ENCODE peak calls at places on chromosomes 11 and 22, in eight cellular contexts. One of them, this sample, is unnamed.

GRCh38 chr11:6251990-6252473 is 7.6 kb upstream of the CCKBR start:
- DNase-seq in GM12865: no peak
- DNase-seq in heart right ventricle: no peak
- DNase-seq in endodermal cell: no peak
- DNase-seq in RWPE1: no peak
- DNase-seq in astrocyte of the cerebellum: no peak
- DNase-seq in GM12878: no peak
- DNase-seq in neural crest cell: no peak
- DNase-seq in this sample: peak; percentile 29

GRCh38 chr11:107457205-107457557 is 444 bp downstream of the CWF19L2 start:
- DNase-seq in astrocyte of the cerebellum: no peak
- DNase-seq in GM12865: peak; percentile 49
- DNase-seq in heart right ventricle: no peak
- DNase-seq in RWPE1: peak; percentile 24
- DNase-seq in neural crest cell: no peak
- DNase-seq in endodermal cell: no peak
- DNase-seq in GM12878: no peak
- DNase-seq in this sample: no peak

GRCh38 chr11:63764712-63765631 is 3.6 kb downstream of the ZFTA start:
- DNase-seq in astrocyte of the cerebellum: no peak
- DNase-seq in heart right ventricle: peak; percentile 6
- DNase-seq in GM12865: no peak
- DNase-seq in endodermal cell: peak; percentile 86
- DNase-seq in neural crest cell: peak; percentile 3
- DNase-seq in RWPE1: no peak
- DNase-seq in GM12878: no peak
- DNase-seq in this sample: peak; percentile 68

GRCh38 chr11:116750070-116750718 is 22.6 kb downstream of the BUD13 start:
- DNase-seq in heart right ventricle: no peak
- DNase-seq in RWPE1: no peak
- DNase-seq in GM12878: no peak
- DNase-seq in endodermal cell: no peak
- DNase-seq in neural crest cell: no peak
- DNase-seq in GM12865: no peak
- DNase-seq in astrocyte of the cerebellum: no peak
- DNase-seq in this sample: no peak

GRCh38 chr22:38706101-38706884 is 549 bp downstream of the GTPBP1 start:
- DNase-seq in astrocyte of the cerebellum: no peak
- DNase-seq in GM12865: peak; percentile 49
- DNase-seq in neural crest cell: peak; percentile 5
- DNase-seq in GM12878: no peak
- DNase-seq in endodermal cell: peak; percentile 68
- DNase-seq in heart right ventricle: peak; percentile 43
- DNase-seq in RWPE1: no peak
- DNase-seq in this sample: peak; percentile 61

GRCh38 chr22:27108425-27109114 is 451.2 kb downstream of the MIAT start:
- DNase-seq in endodermal cell: no peak
- DNase-seq in heart right ventricle: no peak
- DNase-seq in RWPE1: no peak
- DNase-seq in GM12878: no peak
- DNase-seq in GM12865: no peak
- DNase-seq in astrocyte of the cerebellum: no peak
- DNase-seq in neural crest cell: no peak
- DNase-seq in this sample: peak; percentile 32

GRCh38 chr11:68908273-68908672 is 4.6 kb downstream of the IGHMBP2 start:
- DNase-seq in endodermal cell: no peak
- DNase-seq in heart right ventricle: no peak
- DNase-seq in RWPE1: no peak
- DNase-seq in neural crest cell: no peak
- DNase-seq in astrocyte of the cerebellum: no peak
- DNase-seq in GM12865: no peak
- DNase-seq in GM12878: no peak
- DNase-seq in this sample: no peak

GRCh38 chr11:134385774-134386565 is 26.1 kb downstream of the B3GAT1 start:
- DNase-seq in GM12878: no peak
- DNase-seq in neural crest cell: no peak
- DNase-seq in heart right ventricle: no peak
- DNase-seq in astrocyte of the cerebellum: no peak
- DNase-seq in RWPE1: no peak
- DNase-seq in GM12865: no peak
- DNase-seq in endodermal cell: no peak
- DNase-seq in this sample: no peak

GRCh38 chr22:47213571-47214230 is 451.3 kb downstream of the TBC1D22A start:
- DNase-seq in astrocyte of the cerebellum: no peak
- DNase-seq in endodermal cell: peak; percentile 87
- DNase-seq in heart right ventricle: no peak
- DNase-seq in GM12865: peak; percentile 52
- DNase-seq in GM12878: no peak
- DNase-seq in neural crest cell: no peak
- DNase-seq in RWPE1: peak; percentile 33
- DNase-seq in this sample: peak; percentile 28

GRCh38 chr11:61749607-61750217 is 2.7 kb upstream of the MYRF start:
- DNase-seq in GM12865: no peak
- DNase-seq in astrocyte of the cerebellum: no peak
- DNase-seq in GM12878: no peak
- DNase-seq in RWPE1: no peak
- DNase-seq in endodermal cell: peak; percentile 67
- DNase-seq in neural crest cell: peak; percentile 61
- DNase-seq in heart right ventricle: no peak
- DNase-seq in this sample: no peak

GRCh38 chr11:12245091-12245490 is 132.3 kb upstream of the PARVA start:
- DNase-seq in heart right ventricle: no peak
- DNase-seq in GM12878: no peak
- DNase-seq in endodermal cell: no peak
- DNase-seq in RWPE1: no peak
- DNase-seq in astrocyte of the cerebellum: no peak
- DNase-seq in neural crest cell: no peak
- DNase-seq in GM12865: no peak
- DNase-seq in this sample: no peak

GRCh38 chr22:48838376-48838775 is 989.3 kb downstream of the BRD1 start:
- DNase-seq in neural crest cell: no peak
- DNase-seq in heart right ventricle: no peak
- DNase-seq in GM12865: no peak
- DNase-seq in endodermal cell: no peak
- DNase-seq in GM12878: no peak
- DNase-seq in astrocyte of the cerebellum: no peak
- DNase-seq in RWPE1: no peak
- DNase-seq in this sample: no peak

GRCh38 chr22:49391436-49391835 is 436.2 kb downstream of the BRD1 start:
- DNase-seq in neural crest cell: no peak
- DNase-seq in astrocyte of the cerebellum: no peak
- DNase-seq in GM12878: no peak
- DNase-seq in GM12865: no peak
- DNase-seq in heart right ventricle: no peak
- DNase-seq in RWPE1: no peak
- DNase-seq in endodermal cell: peak; percentile 25
- DNase-seq in this sample: no peak

GRCh38 chr11:72263363-72263762 is 19.4 kb upstream of the PHOX2A start:
- DNase-seq in RWPE1: no peak
- DNase-seq in neural crest cell: no peak
- DNase-seq in endodermal cell: no peak
- DNase-seq in GM12865: peak; percentile 8
- DNase-seq in GM12878: no peak
- DNase-seq in astrocyte of the cerebellum: peak; percentile 26
- DNase-seq in heart right ventricle: no peak
- DNase-seq in this sample: no peak

GRCh38 chr11:134412508-134413333 is 679 bp upstream of the B3GAT1 start:
- DNase-seq in endodermal cell: peak; percentile 83
- DNase-seq in neural crest cell: peak; percentile 54
- DNase-seq in astrocyte of the cerebellum: no peak
- DNase-seq in GM12878: no peak
- DNase-seq in RWPE1: no peak
- DNase-seq in GM12865: no peak
- DNase-seq in heart right ventricle: no peak
- DNase-seq in this sample: peak; percentile 12

GRCh38 chr22:37806409-37807338 is 1.1 kb upstream of the GCAT start:
- DNase-seq in astrocyte of the cerebellum: peak; percentile 47
- DNase-seq in GM12865: no peak
- DNase-seq in RWPE1: no peak
- DNase-seq in neural crest cell: no peak
- DNase-seq in GM12878: no peak
- DNase-seq in endodermal cell: peak; percentile 71
- DNase-seq in heart right ventricle: no peak
- DNase-seq in this sample: no peak

GRCh38 chr11:17653606-17654005 is 65.8 kb upstream of the MYOD1 start:
- DNase-seq in astrocyte of the cerebellum: no peak
- DNase-seq in GM12878: no peak
- DNase-seq in endodermal cell: peak; percentile 29
- DNase-seq in GM12865: no peak
- DNase-seq in RWPE1: no peak
- DNase-seq in heart right ventricle: no peak
- DNase-seq in neural crest cell: no peak
- DNase-seq in this sample: no peak

GRCh38 chr22:44193537-44193896 is 12.8 kb downstream of the PARVG start:
- DNase-seq in heart right ventricle: no peak
- DNase-seq in endodermal cell: no peak
- DNase-seq in RWPE1: peak; percentile 7
- DNase-seq in neural crest cell: no peak
- DNase-seq in GM12865: peak; percentile 18
- DNase-seq in GM12878: no peak
- DNase-seq in astrocyte of the cerebellum: no peak
- DNase-seq in this sample: no peak

GRCh38 chr11:132941024-132941646 is 591.2 kb downstream of the OPCML start:
- DNase-seq in endodermal cell: no peak
- DNase-seq in GM12865: peak; percentile 10
- DNase-seq in astrocyte of the cerebellum: peak; percentile 19
- DNase-seq in neural crest cell: peak; percentile 30
- DNase-seq in heart right ventricle: peak; percentile 22
- DNase-seq in RWPE1: peak; percentile 5
- DNase-seq in GM12878: no peak
- DNase-seq in this sample: no peak

GRCh38 chr11:125941606-125942275 is 4.1 kb upstream of the VSIG10L2 start:
- DNase-seq in GM12865: peak; percentile 47
- DNase-seq in neural crest cell: peak; percentile 50
- DNase-seq in astrocyte of the cerebellum: peak; percentile 3
- DNase-seq in RWPE1: peak; percentile 50
- DNase-seq in endodermal cell: peak; percentile 97
- DNase-seq in heart right ventricle: peak; percentile 55
- DNase-seq in GM12878: no peak
- DNase-seq in this sample: peak; percentile 69

GRCh38 chr11:19374189-19374588 is 133.4 kb upstream of the E2F8 start:
- DNase-seq in neural crest cell: no peak
- DNase-seq in GM12865: no peak
- DNase-seq in astrocyte of the cerebellum: no peak
- DNase-seq in RWPE1: peak; percentile 96
- DNase-seq in heart right ventricle: no peak
- DNase-seq in endodermal cell: no peak
- DNase-seq in GM12878: no peak
- DNase-seq in this sample: no peak

GRCh38 chr22:44020981-44021380 is 3.1 kb upstream of the PARVB start:
- DNase-seq in heart right ventricle: no peak
- DNase-seq in astrocyte of the cerebellum: no peak
- DNase-seq in GM12865: no peak
- DNase-seq in RWPE1: no peak
- DNase-seq in neural crest cell: no peak
- DNase-seq in GM12878: no peak
- DNase-seq in endodermal cell: no peak
- DNase-seq in this sample: no peak

GRCh38 chr11:3206128-3206921 is 12.3 kb downstream of the MRGPRG start:
- DNase-seq in RWPE1: no peak
- DNase-seq in astrocyte of the cerebellum: no peak
- DNase-seq in neural crest cell: no peak
- DNase-seq in heart right ventricle: no peak
- DNase-seq in GM12878: no peak
- DNase-seq in endodermal cell: no peak
- DNase-seq in GM12865: no peak
- DNase-seq in this sample: no peak

GRCh38 chr11:70528046-70528793 is 129.9 kb downstream of the CTTN start:
- DNase-seq in endodermal cell: no peak
- DNase-seq in astrocyte of the cerebellum: no peak
- DNase-seq in RWPE1: no peak
- DNase-seq in GM12878: no peak
- DNase-seq in GM12865: no peak
- DNase-seq in neural crest cell: no peak
- DNase-seq in heart right ventricle: no peak
- DNase-seq in this sample: no peak

GRCh38 chr22:31399211-31400022 is at the start of gene DRG1:
- DNase-seq in endodermal cell: peak; percentile 99
- DNase-seq in GM12878: peak; percentile 85
- DNase-seq in GM12865: peak; percentile 97
- DNase-seq in heart right ventricle: peak; percentile 98
- DNase-seq in RWPE1: peak; percentile 94
- DNase-seq in neural crest cell: peak; percentile 97
- DNase-seq in astrocyte of the cerebellum: peak; percentile 81
- DNase-seq in this sample: peak; percentile 98
- TF ChIP-seq CTCF in endodermal cell: peak; percentile 15
- TF ChIP-seq CTCF in GM12878: no peak
- TF ChIP-seq CTCF in GM12865: no peak
- TF ChIP-seq CTCF in heart right ventricle: no peak
- TF ChIP-seq CTCF in RWPE1: no peak
- TF ChIP-seq CTCF in neural crest cell: no peak
- TF ChIP-seq CTCF in astrocyte of the cerebellum: no peak
- TF ChIP-seq CTCF in this sample: peak; percentile 5

DNA sequence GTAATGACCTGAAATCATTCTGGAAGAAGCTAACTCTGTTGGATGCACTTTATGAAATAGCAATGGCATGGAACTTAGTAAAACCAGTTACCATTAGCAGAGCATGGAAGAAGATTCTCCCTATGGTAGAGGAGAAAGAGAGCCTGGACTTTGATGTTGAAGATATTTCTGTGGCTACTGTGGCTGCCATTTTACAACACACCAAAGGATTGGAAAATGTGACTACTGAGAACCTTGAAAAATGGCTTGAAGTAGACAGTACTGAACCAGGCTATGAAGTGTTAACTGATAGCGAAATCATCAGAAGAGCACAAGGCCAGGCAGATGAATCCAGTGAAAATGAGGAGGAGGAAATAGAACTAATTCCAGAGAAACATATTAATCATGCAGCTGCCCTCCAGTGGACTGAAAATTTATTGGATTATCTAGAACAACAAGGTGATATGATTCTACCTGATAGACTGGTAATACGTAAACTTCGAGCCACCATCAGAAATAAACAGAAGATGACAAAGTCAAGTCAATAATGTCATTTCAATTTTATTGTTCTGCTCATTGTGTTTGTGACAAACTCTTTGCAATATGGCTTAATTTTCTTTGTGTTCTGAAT is 2.0 kb downstream of the JRKL start:
- DNase-seq in astrocyte of the cerebellum: no peak
- DNase-seq in endodermal cell: no peak
- DNase-seq in neural crest cell: no peak
- DNase-seq in heart right ventricle: no peak
- DNase-seq in GM12865: no peak
- DNase-seq in GM12878: no peak
- DNase-seq in RWPE1: no peak
- DNase-seq in this sample: no peak
- TF ChIP-seq CTCF in astrocyte of the cerebellum: no peak
- TF ChIP-seq CTCF in endodermal cell: no peak
- TF ChIP-seq CTCF in neural crest cell: no peak
- TF ChIP-seq CTCF in heart right ventricle: no peak
- TF ChIP-seq CTCF in GM12865: no peak
- TF ChIP-seq CTCF in GM12878: peak; percentile 7
- TF ChIP-seq CTCF in RWPE1: no peak
- TF ChIP-seq CTCF in this sample: no peak

GRCh38 chr11:23554002-23554401 is 693.7 kb upstream of the CCDC179 start:
- DNase-seq in GM12878: no peak
- DNase-seq in GM12865: no peak
- DNase-seq in endodermal cell: no peak
- DNase-seq in neural crest cell: no peak
- DNase-seq in heart right ventricle: no peak
- DNase-seq in RWPE1: no peak
- DNase-seq in astrocyte of the cerebellum: no peak
- DNase-seq in this sample: no peak
- TF ChIP-seq CTCF in GM12878: no peak
- TF ChIP-seq CTCF in GM12865: no peak
- TF ChIP-seq CTCF in endodermal cell: peak; percentile 59
- TF ChIP-seq CTCF in neural crest cell: no peak
- TF ChIP-seq CTCF in heart right ventricle: no peak
- TF ChIP-seq CTCF in RWPE1: no peak
- TF ChIP-seq CTCF in astrocyte of the cerebellum: no peak
- TF ChIP-seq CTCF in this sample: no peak

GRCh38 chr22:35160268-35160667 is 94.3 kb downstream of the ISX start:
- DNase-seq in endodermal cell: no peak
- DNase-seq in GM12878: no peak
- DNase-seq in heart right ventricle: no peak
- DNase-seq in neural crest cell: no peak
- DNase-seq in astrocyte of the cerebellum: no peak
- DNase-seq in RWPE1: no peak
- DNase-seq in GM12865: no peak
- DNase-seq in this sample: no peak
- TF ChIP-seq CTCF in endodermal cell: no peak
- TF ChIP-seq CTCF in GM12878: no peak
- TF ChIP-seq CTCF in heart right ventricle: no peak
- TF ChIP-seq CTCF in neural crest cell: no peak
- TF ChIP-seq CTCF in astrocyte of the cerebellum: no peak
- TF ChIP-seq CTCF in RWPE1: no peak
- TF ChIP-seq CTCF in GM12865: no peak
- TF ChIP-seq CTCF in this sample: no peak

This sample was measured in transverse colon.